ENCODE peak calls at places on chromosomes 16 and 17, in five cellular contexts. X, Y, F, H and N are unnamed samples.
A peak's percentile ranks its signal among the peaks of the same experiment; 100 is the strongest.

GRCh38 chr17:65231662-65232335 is 94.6 kb downstream of the RGS9 start:
- DNase-seq in F (peak; percentile 88), X (peak; percentile 59), H (no peak), Y (peak; percentile 68), N (no peak)

GRCh38 chr17:81902023-81902652 is at the start of gene NPB:
- DNase-seq in X (no peak), Y (peak; percentile 68), H (no peak), F (no peak), N (no peak)

GRCh38 chr17:82440991-82441627 is 9.4 kb downstream of the CYBC1 start:
- DNase-seq in F (no peak), Y (peak; percentile 71), H (no peak), X (no peak), N (no peak)

GRCh38 chr16:19804538-19805323 is 79.9 kb downstream of the GPRC5B start:
- DNase-seq in H (peak; percentile 88), F (no peak), X (no peak), Y (no peak), N (peak; percentile 50)

GRCh38 chr17:73598131-73598680 is 46.0 kb downstream of the SDK2 start:
- DNase-seq in F (no peak), H (no peak), X (no peak), Y (no peak), N (no peak)

GRCh38 chr16:21524068-21524751 is 75.2 kb upstream of the METTL9 start:
- DNase-seq in X (no peak), Y (no peak), F (no peak), H (no peak), N (no peak)

GRCh38 chr16:71467810-71468209 is 5.8 kb upstream of the ZNF23 start:
- DNase-seq in Y (no peak), F (peak; percentile 28), H (no peak), X (peak; percentile 36), N (no peak)

GRCh38 chr17:58186591-58186990 is 5.9 kb upstream of the EPX start:
- DNase-seq in Y (no peak), F (no peak), H (peak; percentile 52), X (no peak), N (no peak)

GRCh38 chr17:55286681-55287589 is 22.2 kb downstream of the HLF start:
- DNase-seq in Y (no peak), F (peak; percentile 42), X (no peak), H (no peak), N (no peak)

GRCh38 chr17:1509255-1509943 is 7.0 kb downstream of the INPP5K start:
- DNase-seq in Y (no peak), X (no peak), H (no peak), F (no peak), N (no peak)

GRCh38 chr17:29326414-29326813 is 32.5 kb upstream of the NUFIP2 start:
- DNase-seq in H (no peak), F (no peak), X (no peak), Y (no peak), N (no peak)

GRCh38 chr16:80158766-80159165 is 382.0 kb upstream of the DYNLRB2 start:
- DNase-seq in F (peak; percentile 87), H (no peak), Y (no peak), X (no peak), N (no peak)

GRCh38 chr17:50881182-50881581 is 15.0 kb upstream of the TOB1 start:
- DNase-seq in X (no peak), F (no peak), H (no peak), Y (no peak), N (no peak)

GRCh38 chr17:78342438-78343098 is 17.3 kb downstream of the SOCS3 start:
- DNase-seq in Y (peak; percentile 74), H (peak; percentile 92), X (no peak), F (peak; percentile 88), N (no peak)

GRCh38 chr16:8178271-8178670 is 412.0 kb downstream of the TMEM114 start:
- DNase-seq in X (no peak), Y (no peak), F (no peak), H (no peak), N (no peak)

GRCh38 chr17:57662644-57663308 is 82.3 kb downstream of the CCDC182 start:
- DNase-seq in Y (peak; percentile 95), F (peak; percentile 99), X (peak; percentile 90), H (peak; percentile 97), N (peak; percentile 91)

GRCh38 chr16:11597268-11597690 is 10.6 kb upstream of the LITAF start:
- DNase-seq in X (no peak), Y (no peak), H (no peak), F (no peak), N (no peak)

GRCh38 chr17:57971572-57971971 is 16.4 kb upstream of the CUEDC1 start:
- DNase-seq in H (peak; percentile 49), Y (no peak), F (no peak), X (no peak), N (no peak)

GRCh38 chr16:71700822-71701221 is 23.7 kb downstream of the PHLPP2 start:
- DNase-seq in F (no peak), X (no peak), Y (no peak), H (no peak), N (no peak)

GRCh38 chr17:20009302-20010098 is at the start of gene SPECC1:
- DNase-seq in F (peak; percentile 43), Y (peak; percentile 69), X (peak; percentile 88), H (peak; percentile 96), N (peak; percentile 92)

GRCh38 chr17:44933824-44934744 is 13.5 kb downstream of the KIF18B start:
- DNase-seq in Y (peak; percentile 37), X (no peak), F (no peak), H (no peak), N (no peak)

GRCh38 chr16:29702307-29702706 is 23.3 kb downstream of the QPRT start:
- DNase-seq in H (no peak), X (no peak), Y (no peak), F (no peak), N (no peak)

GRCh38 chr16:4729876-4730275 is 4.2 kb downstream of the ANKS3 start:
- DNase-seq in Y (no peak), H (no peak), F (no peak), X (no peak), N (no peak)

GRCh38 chr17:10349403-10349802 is 23.4 kb downstream of the MYH13 start:
- DNase-seq in F (no peak), H (no peak), Y (no peak), X (no peak), N (no peak)

GRCh38 chr16:83714286-83714685 is 93.5 kb upstream of the HSBP1 start:
- DNase-seq in X (no peak), Y (no peak), F (no peak), H (no peak), N (no peak)

GRCh38 chr16:49441366-49441780 is 67.8 kb downstream of the C16orf78 start:
- DNase-seq in Y (no peak), X (peak; percentile 31), F (no peak), H (peak; percentile 87), N (no peak)
- TF ChIP-seq CTCF in Y (peak; percentile 31), X (peak; percentile 40), F (no peak), H (no peak), N (peak; percentile 56)

GRCh38 chr17:47692895-47693666 is 880 bp upstream of the TBKBP1 start:
- DNase-seq in F (no peak), H (peak; percentile 81), Y (no peak), X (no peak), N (no peak)
- TF ChIP-seq CTCF in F (no peak), H (no peak), Y (no peak), X (no peak), N (no peak)

GRCh38 chr17:46154151-46154816 is 38.9 kb downstream of the KANSL1 start:
- DNase-seq in H (no peak), Y (no peak), F (peak; percentile 38), X (no peak), N (no peak)
- TF ChIP-seq CTCF in H (no peak), Y (no peak), F (no peak), X (no peak), N (no peak)

GRCh38 chr16:79047337-79047736 is 553.2 kb downstream of the MAF start:
- DNase-seq in Y (no peak), H (no peak), X (no peak), F (no peak), N (no peak)
- TF ChIP-seq CTCF in Y (peak; percentile 50), H (no peak), X (peak; percentile 68), F (no peak), N (peak; percentile 78)

GRCh38 chr16:87740909-87741424 is 24.8 kb downstream of the KLHDC4 start:
- DNase-seq in Y (no peak), H (no peak), F (peak; percentile 6), X (no peak), N (no peak)
- TF ChIP-seq CTCF in Y (no peak), H (no peak), F (no peak), X (no peak), N (no peak)